ENCODE peak calls at places on chromosome 17, in eight cellular contexts. Q, J, F, I, W, C, O and Z are unnamed samples.

GRCh38 chr17:13835151-13835550 is 233.4 kb upstream of the HS3ST3A1 start:
- DNase-seq in O (no peak), Q (no peak), W (no peak), I (no peak), F (no peak), C (no peak), J (no peak), Z (no peak)

GRCh38 chr17:37787055-37787720 is 42.3 kb upstream of the HNF1B start:
- DNase-seq in C (no peak), F (peak), Q (no peak), J (no peak), W (peak), I (peak), O (no peak), Z (no peak)

GRCh38 chr17:35841505-35841904 is 27.2 kb downstream of the HEATR9 start:
- DNase-seq in F (peak), O (no peak), W (no peak), I (no peak), J (no peak), Q (peak), C (no peak), Z (no peak)

GRCh38 chr17:83115832-83116231 is 36.4 kb downstream of the METRNL start:
- DNase-seq in W (no peak), J (no peak), Q (no peak), C (no peak), O (no peak), I (no peak), F (no peak), Z (no peak)

GRCh38 chr17:51059781-51060180 is 60.9 kb downstream of the SPAG9 start:
- DNase-seq in C (no peak), I (no peak), J (no peak), Q (peak), O (no peak), W (peak), F (peak), Z (no peak)

GRCh38 chr17:28983286-28984240 is 22.3 kb downstream of the SEZ6 start:
- DNase-seq in O (no peak), F (no peak), C (no peak), W (no peak), Q (no peak), I (no peak), J (no peak), Z (no peak)

GRCh38 chr17:1996243-1997145 is 28.6 kb downstream of the RTN4RL1 start:
- DNase-seq in W (no peak), C (no peak), Q (no peak), J (no peak), O (no peak), F (no peak), I (no peak), Z (no peak)

GRCh38 chr17:27473748-27474609 is 17.7 kb downstream of the KSR1 start:
- DNase-seq in Q (peak), W (no peak), I (no peak), C (no peak), F (no peak), J (peak), O (no peak), Z (no peak)

GRCh38 chr17:5120036-5120435 is 4.2 kb downstream of the USP6 start:
- DNase-seq in I (no peak), W (no peak), F (no peak), J (no peak), Q (no peak), O (no peak), C (no peak), Z (peak)

GRCh38 chr17:6069611-6070279 is 434 bp upstream of the WSCD1 start:
- DNase-seq in O (no peak), I (peak), Q (peak), F (no peak), C (no peak), J (no peak), W (no peak), Z (no peak)

GRCh38 chr17:78387982-78388941 is 9.8 kb downstream of the PGS1 start:
- DNase-seq in W (no peak), O (no peak), I (no peak), J (no peak), C (no peak), F (no peak), Q (peak), Z (peak)

GRCh38 chr17:2094891-2095535 is 40.1 kb downstream of the HIC1 start:
- DNase-seq in F (no peak), C (no peak), J (no peak), O (peak), Q (peak), W (peak), I (peak), Z (peak)

GRCh38 chr17:13244511-13244910 is 226.7 kb upstream of the ELAC2 start:
- DNase-seq in Q (no peak), I (no peak), O (no peak), F (no peak), J (no peak), C (no peak), W (peak), Z (no peak)

GRCh38 chr17:80362428-80363119 is 52.4 kb upstream of the ENDOV start:
- DNase-seq in J (no peak), O (no peak), C (no peak), Q (no peak), I (no peak), F (peak), W (no peak), Z (peak)

GRCh38 chr17:44221862-44222111 is 2.3 kb upstream of the UBTF start:
- DNase-seq in J (no peak), O (no peak), Q (no peak), C (no peak), F (no peak), W (no peak), I (no peak), Z (peak)

GRCh38 chr17:57256708-57257112 is 387 bp downstream of the MSI2 start:
- DNase-seq in I (no peak), F (peak), C (no peak), O (peak), J (peak), Q (peak), W (no peak), Z (no peak)